ENCODE peak calls at places on chromosomes 2 and 18, in eight cellular contexts. J is tibial artery, U is heart right ventricle, S is Peyer's patch, P is spleen, B is AG04449, M is GM20000, Z is endodermal cell. R is an unnamed sample.

GRCh38 chr2:191304939-191305875 is 60.0 kb downstream of the MYO1B start:
- DNase-seq in S (peak; percentile 46), M (no peak), B (no peak), U (peak; percentile 76), Z (no peak), J (peak; percentile 77), P (no peak), R (no peak)

GRCh38 chr2:109401370-109401769 is 212.4 kb downstream of the SEPTIN10 start:
- DNase-seq in M (no peak), J (no peak), Z (no peak), S (no peak), B (no peak), P (no peak), U (no peak), R (no peak)

GRCh38 chr18:55318864-55319516 is 269.0 kb downstream of the TCF4 start:
- DNase-seq in S (no peak), B (no peak), U (no peak), J (no peak), Z (no peak), M (no peak), P (no peak), R (no peak)

GRCh38 chr2:26503238-26503880 is 25.4 kb upstream of the OTOF start:
- DNase-seq in U (peak; percentile 58), S (peak; percentile 85), M (peak; percentile 92), B (no peak), J (peak; percentile 72), P (peak; percentile 90), Z (peak; percentile 97), R (peak; percentile 81)

GRCh38 chr18:7725473-7725872 is 158.4 kb downstream of the PTPRM start:
- DNase-seq in P (no peak), M (no peak), J (no peak), U (no peak), S (no peak), B (no peak), Z (no peak), R (no peak)

GRCh38 chr2:105143467-105144127 is 97.9 kb upstream of the GPR45 start:
- DNase-seq in S (no peak), Z (peak; percentile 81), P (peak; percentile 79), M (peak; percentile 45), B (no peak), J (no peak), U (no peak), R (peak; percentile 75)

GRCh38 chr18:8996771-8997432 is 105.6 kb upstream of the NDUFV2 start:
- DNase-seq in B (no peak), S (no peak), M (no peak), J (no peak), U (no peak), P (no peak), Z (no peak), R (no peak)

GRCh38 chr18:73461780-73462059 is 593.9 kb upstream of the NETO1 start:
- DNase-seq in S (no peak), M (no peak), P (no peak), J (no peak), Z (no peak), U (no peak), B (no peak), R (no peak)

GRCh38 chr2:148989882-148990493 is 48.5 kb upstream of the LYPD6B start:
- DNase-seq in B (peak; percentile 45), P (no peak), U (peak; percentile 72), M (peak; percentile 73), J (no peak), S (peak; percentile 71), Z (peak; percentile 72), R (no peak)

GRCh38 chr18:23827681-23828080 is 138.4 kb downstream of the LAMA3 start:
- DNase-seq in U (no peak), P (no peak), M (no peak), B (no peak), J (no peak), Z (no peak), S (no peak), R (no peak)

GRCh38 chr18:74480149-74480651 is 16.0 kb upstream of the CNDP2 start:
- DNase-seq in M (no peak), S (no peak), U (no peak), Z (no peak), P (no peak), J (no peak), B (no peak), R (no peak)

GRCh38 chr2:210553371-210553770 is 3.0 kb upstream of the CPS1 start:
- DNase-seq in M (no peak), U (no peak), B (no peak), Z (no peak), J (no peak), P (no peak), S (no peak), R (no peak)

GRCh38 chr2:240820607-240821428 is 799 bp upstream of the KIF1A start:
- DNase-seq in B (no peak), U (no peak), J (no peak), P (peak; percentile 64), Z (peak; percentile 88), M (no peak), S (no peak), R (no peak)

GRCh38 chr2:238513346-238513745 is 86.6 kb downstream of the ASB1 start:
- DNase-seq in U (no peak), M (peak; percentile 60), Z (peak; percentile 91), S (no peak), B (no peak), P (peak; percentile 17), J (peak; percentile 19), R (no peak)

GRCh38 chr18:77004555-77005380 is 127.8 kb downstream of the MBP start:
- DNase-seq in Z (no peak), M (no peak), B (no peak), S (no peak), U (no peak), J (no peak), P (peak; percentile 88), R (no peak)

GRCh38 chr2:102618452-102619413 is 620 bp upstream of the SLC9A2 start:
- DNase-seq in B (no peak), U (peak; percentile 5), Z (peak; percentile 78), P (peak; percentile 75), M (peak; percentile 41), S (peak; percentile 59), J (peak; percentile 59), R (no peak)

GRCh38 chr18:3172081-3172480 is 47.7 kb downstream of the MYOM1 start:
- DNase-seq in B (no peak), S (no peak), U (no peak), J (no peak), M (no peak), P (no peak), Z (no peak), R (no peak)
- TF ChIP-seq CTCF in B (no peak), S (no peak), U (no peak), J (no peak), M (no peak), P (no peak), Z (no peak), R (no peak)

DNA sequence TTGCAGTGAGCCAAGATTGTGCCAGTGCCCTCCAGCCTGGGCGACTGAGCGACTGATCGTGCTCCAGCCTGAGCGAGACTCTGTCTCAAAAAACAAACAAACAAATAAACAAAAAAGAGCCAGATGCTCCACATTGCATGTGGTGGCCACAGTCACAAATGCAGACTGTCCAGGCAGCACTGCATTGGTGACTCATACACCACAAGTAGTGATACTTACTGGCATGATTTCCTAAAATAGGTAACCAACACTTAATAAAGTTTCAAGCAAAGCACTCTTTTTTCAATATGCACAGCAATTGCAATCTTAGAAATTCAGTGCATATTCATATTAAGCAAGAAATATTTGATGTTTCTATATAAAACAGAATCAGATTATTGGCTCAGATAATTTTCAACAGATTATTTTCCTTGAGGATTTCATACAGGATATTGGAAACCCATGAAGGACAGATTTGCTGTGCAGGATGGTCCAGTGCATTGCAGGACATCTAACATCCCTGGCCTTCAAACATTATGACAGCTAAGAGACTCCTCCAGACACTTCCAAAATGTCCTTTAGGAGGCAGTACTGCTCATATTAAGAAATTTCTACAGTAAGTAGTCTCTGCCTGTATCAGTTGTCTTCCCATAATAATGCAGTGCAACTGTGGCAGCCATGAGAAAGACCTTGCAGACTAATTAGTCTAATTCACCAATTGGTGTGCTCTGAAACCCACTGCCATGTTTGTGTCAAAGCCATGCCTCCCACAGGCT is 10.5 kb upstream of the SLC1A4 start:
- DNase-seq in M (no peak), Z (no peak), B (no peak), U (no peak), J (no peak), P (no peak), S (no peak), R (no peak)
- TF ChIP-seq CTCF in M (peak; percentile 22), Z (peak; percentile 55), B (no peak), U (peak; percentile 51), J (no peak), P (no peak), S (peak; percentile 29), R (peak; percentile 35)

GRCh38 chr2:236167297-236168109 is 683 bp downstream of the GBX2 start:
- DNase-seq in P (peak; percentile 71), U (no peak), Z (peak; percentile 83), M (peak; percentile 49), B (no peak), S (no peak), J (no peak), R (no peak)
- TF ChIP-seq CTCF in P (no peak), U (peak; percentile 42), Z (peak; percentile 54), M (no peak), B (no peak), S (peak; percentile 9), J (no peak), R (peak; percentile 42)

GRCh38 chr2:236744316-236745105 is 174.9 kb downstream of the ACKR3 start:
- DNase-seq in M (no peak), P (no peak), S (no peak), B (peak; percentile 92), U (no peak), J (no peak), Z (no peak), R (no peak)

GRCh38 chr2:236746833-236747232 is 177.2 kb downstream of the ACKR3 start:
- DNase-seq in J (peak; percentile 51), Z (no peak), M (no peak), P (no peak), U (no peak), B (no peak), S (no peak), R (no peak)

GRCh38 chr2:236743623-236744280 is 174.1 kb downstream of the ACKR3 start:
- DNase-seq in S (no peak), B (peak; percentile 79), Z (no peak), J (no peak), P (no peak), U (no peak), M (no peak), R (no peak)

GRCh38 chr2:236747426-236747825 is 177.8 kb downstream of the ACKR3 start:
- DNase-seq in M (no peak), B (no peak), J (peak; percentile 55), Z (no peak), U (no peak), P (no peak), S (no peak), R (no peak)

DNA sequence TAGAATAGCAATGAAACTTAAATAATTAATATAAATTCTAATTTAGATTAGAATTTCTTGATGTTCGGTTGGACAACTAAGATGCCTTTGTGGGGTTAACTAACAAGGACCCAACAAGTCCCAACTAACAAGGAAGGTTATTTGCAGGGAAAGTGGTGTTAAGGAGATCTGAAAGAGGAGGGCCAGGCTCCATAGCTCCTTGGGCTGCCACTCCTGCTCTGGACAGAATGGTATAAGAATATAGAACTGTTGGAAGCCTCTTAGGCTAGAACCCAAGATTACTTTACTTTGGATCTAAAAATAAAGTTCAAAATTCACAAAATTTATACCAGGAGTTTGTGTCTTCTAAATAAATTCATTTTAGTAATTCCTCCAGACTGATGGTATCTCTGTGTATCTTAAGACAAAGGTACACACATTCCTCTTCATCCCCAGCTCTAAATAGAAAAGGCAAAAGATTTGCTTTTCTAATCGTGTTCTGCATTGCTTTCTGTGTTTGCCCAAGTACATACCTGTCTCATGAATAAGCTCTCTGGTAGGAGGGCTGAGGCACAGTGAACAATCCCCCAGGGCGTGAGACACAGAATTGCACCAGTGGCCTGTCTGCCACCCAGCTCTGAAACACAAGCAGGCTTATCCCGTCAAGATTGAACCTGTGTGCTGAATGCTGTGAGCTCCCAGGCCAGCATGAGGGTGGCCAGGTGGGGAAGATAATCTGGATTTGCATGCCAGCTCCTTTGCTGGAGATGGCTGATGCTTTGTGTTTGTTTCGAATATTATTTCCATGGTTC is 176.0 kb downstream of the ACKR3 start:
- DNase-seq in U (no peak), Z (peak; percentile 83), M (no peak), P (no peak), S (no peak), B (peak; percentile 61), J (peak; percentile 83), R (no peak)
- TF ChIP-seq CTCF in U (no peak), Z (no peak), M (no peak), P (no peak), S (no peak), B (no peak), J (peak; percentile 13), R (no peak)